ENCODE peak calls at places on chromosomes 11 and 22, in four cellular contexts. One of them, this sample, is unnamed.

GRCh38 chr11:44773351-44773965 is 46.7 kb downstream of the TSPAN18 start:
- DNase-seq in substantia nigra: no peak
- DNase-seq in activated CD8-positive, alpha-beta memory T cell treated with anti-CD3 and anti-CD28 coated beads, Interleukin-2, amount 50 U/mL, for 48 hours: no peak
- DNase-seq in mesendoderm: no peak
- DNase-seq in this sample: no peak

GRCh38 chr11:33461319-33461718 is 204.1 kb downstream of the HIPK3 start:
- DNase-seq in substantia nigra: no peak
- DNase-seq in activated CD8-positive, alpha-beta memory T cell treated with anti-CD3 and anti-CD28 coated beads, Interleukin-2, amount 50 U/mL, for 48 hours: no peak
- DNase-seq in mesendoderm: peak
- DNase-seq in this sample: no peak

GRCh38 chr11:121634889-121635288 is 182.1 kb upstream of the SORL1-AS1 start:
- DNase-seq in substantia nigra: no peak
- DNase-seq in activated CD8-positive, alpha-beta memory T cell treated with anti-CD3 and anti-CD28 coated beads, Interleukin-2, amount 50 U/mL, for 48 hours: no peak
- DNase-seq in mesendoderm: no peak
- DNase-seq in this sample: no peak

GRCh38 chr11:79896258-79896657 is 455.4 kb upstream of the TENM4 start:
- DNase-seq in substantia nigra: no peak
- DNase-seq in activated CD8-positive, alpha-beta memory T cell treated with anti-CD3 and anti-CD28 coated beads, Interleukin-2, amount 50 U/mL, for 48 hours: no peak
- DNase-seq in mesendoderm: no peak
- DNase-seq in this sample: no peak

GRCh38 chr11:96272542-96273306 is 70.3 kb downstream of the MAML2 start:
- DNase-seq in substantia nigra: no peak
- DNase-seq in activated CD8-positive, alpha-beta memory T cell treated with anti-CD3 and anti-CD28 coated beads, Interleukin-2, amount 50 U/mL, for 48 hours: no peak
- DNase-seq in mesendoderm: peak
- DNase-seq in this sample: peak

GRCh38 chr11:85965202-85965601 is 103.7 kb downstream of the PICALM start:
- DNase-seq in substantia nigra: no peak
- DNase-seq in activated CD8-positive, alpha-beta memory T cell treated with anti-CD3 and anti-CD28 coated beads, Interleukin-2, amount 50 U/mL, for 48 hours: no peak
- DNase-seq in mesendoderm: no peak
- DNase-seq in this sample: no peak

GRCh38 chr11:74453373-74453975 is 13.9 kb downstream of the KCNE3 start:
- DNase-seq in substantia nigra: peak
- DNase-seq in activated CD8-positive, alpha-beta memory T cell treated with anti-CD3 and anti-CD28 coated beads, Interleukin-2, amount 50 U/mL, for 48 hours: peak
- DNase-seq in mesendoderm: peak
- DNase-seq in this sample: peak

GRCh38 chr11:35289821-35290220 is 129.5 kb downstream of the SLC1A2 start:
- DNase-seq in substantia nigra: no peak
- DNase-seq in activated CD8-positive, alpha-beta memory T cell treated with anti-CD3 and anti-CD28 coated beads, Interleukin-2, amount 50 U/mL, for 48 hours: no peak
- DNase-seq in mesendoderm: no peak
- DNase-seq in this sample: no peak

GRCh38 chr11:120894207-120894989 is 129.5 kb upstream of the TBCEL start:
- DNase-seq in substantia nigra: no peak
- DNase-seq in activated CD8-positive, alpha-beta memory T cell treated with anti-CD3 and anti-CD28 coated beads, Interleukin-2, amount 50 U/mL, for 48 hours: no peak
- DNase-seq in mesendoderm: no peak
- DNase-seq in this sample: no peak

GRCh38 chr11:13761712-13762111 is 93.2 kb downstream of the FAR1 start:
- DNase-seq in substantia nigra: no peak
- DNase-seq in activated CD8-positive, alpha-beta memory T cell treated with anti-CD3 and anti-CD28 coated beads, Interleukin-2, amount 50 U/mL, for 48 hours: no peak
- DNase-seq in mesendoderm: no peak
- DNase-seq in this sample: no peak

GRCh38 chr22:30650508-30651116 is 15.0 kb downstream of the SLC35E4 start:
- DNase-seq in substantia nigra: peak
- DNase-seq in activated CD8-positive, alpha-beta memory T cell treated with anti-CD3 and anti-CD28 coated beads, Interleukin-2, amount 50 U/mL, for 48 hours: no peak
- DNase-seq in mesendoderm: no peak
- DNase-seq in this sample: no peak

GRCh38 chr11:10108901-10109665 is 184.9 kb downstream of the SBF2 start:
- DNase-seq in substantia nigra: no peak
- DNase-seq in activated CD8-positive, alpha-beta memory T cell treated with anti-CD3 and anti-CD28 coated beads, Interleukin-2, amount 50 U/mL, for 48 hours: no peak
- DNase-seq in mesendoderm: no peak
- DNase-seq in this sample: no peak

GRCh38 chr11:86464509-86465221 is 90.0 kb downstream of the CCDC81 start:
- DNase-seq in substantia nigra: no peak
- DNase-seq in activated CD8-positive, alpha-beta memory T cell treated with anti-CD3 and anti-CD28 coated beads, Interleukin-2, amount 50 U/mL, for 48 hours: no peak
- DNase-seq in mesendoderm: no peak
- DNase-seq in this sample: no peak

GRCh38 chr11:114081641-114082414 is 22.3 kb downstream of the ZBTB16 start:
- DNase-seq in substantia nigra: no peak
- DNase-seq in activated CD8-positive, alpha-beta memory T cell treated with anti-CD3 and anti-CD28 coated beads, Interleukin-2, amount 50 U/mL, for 48 hours: no peak
- DNase-seq in mesendoderm: no peak
- DNase-seq in this sample: no peak

GRCh38 chr11:63711838-63712237 is 30.5 kb downstream of the RTN3 start:
- DNase-seq in substantia nigra: no peak
- DNase-seq in activated CD8-positive, alpha-beta memory T cell treated with anti-CD3 and anti-CD28 coated beads, Interleukin-2, amount 50 U/mL, for 48 hours: no peak
- DNase-seq in mesendoderm: peak
- DNase-seq in this sample: no peak

GRCh38 chr11:128061321-128061871 is 526.0 kb downstream of the ETS1 start:
- DNase-seq in substantia nigra: no peak
- DNase-seq in activated CD8-positive, alpha-beta memory T cell treated with anti-CD3 and anti-CD28 coated beads, Interleukin-2, amount 50 U/mL, for 48 hours: no peak
- DNase-seq in mesendoderm: peak
- DNase-seq in this sample: no peak

GRCh38 chr22:32538516-32538915 is 63.9 kb downstream of the FBXO7 start:
- DNase-seq in substantia nigra: no peak
- DNase-seq in activated CD8-positive, alpha-beta memory T cell treated with anti-CD3 and anti-CD28 coated beads, Interleukin-2, amount 50 U/mL, for 48 hours: no peak
- DNase-seq in mesendoderm: no peak
- DNase-seq in this sample: no peak

GRCh38 chr11:3796346-3796745 is 1.0 kb downstream of the NUP98 start:
- DNase-seq in substantia nigra: no peak
- DNase-seq in activated CD8-positive, alpha-beta memory T cell treated with anti-CD3 and anti-CD28 coated beads, Interleukin-2, amount 50 U/mL, for 48 hours: no peak
- DNase-seq in mesendoderm: no peak
- DNase-seq in this sample: no peak

GRCh38 chr11:9905562-9905961 is 241.7 kb downstream of the SWAP70 start:
- DNase-seq in substantia nigra: no peak
- DNase-seq in activated CD8-positive, alpha-beta memory T cell treated with anti-CD3 and anti-CD28 coated beads, Interleukin-2, amount 50 U/mL, for 48 hours: no peak
- DNase-seq in mesendoderm: no peak
- DNase-seq in this sample: no peak

GRCh38 chr11:34495724-34496377 is 17.7 kb downstream of the ELF5 start:
- DNase-seq in substantia nigra: no peak
- DNase-seq in activated CD8-positive, alpha-beta memory T cell treated with anti-CD3 and anti-CD28 coated beads, Interleukin-2, amount 50 U/mL, for 48 hours: no peak
- DNase-seq in mesendoderm: no peak
- DNase-seq in this sample: no peak

GRCh38 chr22:36423461-36424404 is 36.0 kb upstream of the MYH9 start:
- DNase-seq in substantia nigra: no peak
- DNase-seq in activated CD8-positive, alpha-beta memory T cell treated with anti-CD3 and anti-CD28 coated beads, Interleukin-2, amount 50 U/mL, for 48 hours: no peak
- DNase-seq in mesendoderm: no peak
- DNase-seq in this sample: no peak

This sample was measured in naive thymus-derived CD4-positive, alpha-beta T cell.